ENCODE peak calls at places on chromosomes 4 and X, in seven cellular contexts. One of them, this sample, is unnamed.

GRCh38 chr4:3228881-3229280 is 20.1 kb upstream of the MSANTD1 start:
- DNase-seq in KG1: no peak
- DNase-seq in DMS153: no peak
- DNase-seq in AG04449: no peak
- DNase-seq in head of caudate nucleus: no peak
- DNase-seq in stimulated activated CD4-positive, alpha-beta T cell treated with anti-CD3 and anti-CD28 coated beads, Interleukin-15, amount 100 ng/mL, for 1 hour: no peak
- DNase-seq in NCI-H1436: no peak
- DNase-seq in this sample: no peak

GRCh38 chr4:132180020-132180427 is 969.1 kb upstream of the PCDH10 start:
- DNase-seq in KG1: no peak
- DNase-seq in DMS153: no peak
- DNase-seq in AG04449: peak
- DNase-seq in head of caudate nucleus: no peak
- DNase-seq in stimulated activated CD4-positive, alpha-beta T cell treated with anti-CD3 and anti-CD28 coated beads, Interleukin-15, amount 100 ng/mL, for 1 hour: no peak
- DNase-seq in NCI-H1436: no peak
- DNase-seq in this sample: peak

GRCh38 chrX:135345328-135345645 is 36.0 kb downstream of the ETDC start:
- DNase-seq in KG1: no peak
- DNase-seq in DMS153: peak
- DNase-seq in AG04449: no peak
- DNase-seq in head of caudate nucleus: peak
- DNase-seq in stimulated activated CD4-positive, alpha-beta T cell treated with anti-CD3 and anti-CD28 coated beads, Interleukin-15, amount 100 ng/mL, for 1 hour: no peak
- DNase-seq in NCI-H1436: no peak
- DNase-seq in this sample: peak

GRCh38 chrX:65900850-65901844 is 138.7 kb downstream of the VSIG4 start:
- DNase-seq in KG1: no peak
- DNase-seq in DMS153: no peak
- DNase-seq in AG04449: no peak
- DNase-seq in head of caudate nucleus: no peak
- DNase-seq in stimulated activated CD4-positive, alpha-beta T cell treated with anti-CD3 and anti-CD28 coated beads, Interleukin-15, amount 100 ng/mL, for 1 hour: no peak
- DNase-seq in NCI-H1436: no peak
- DNase-seq in this sample: no peak

GRCh38 chr4:40719008-40719623 is 30.6 kb upstream of the NSUN7 start:
- DNase-seq in KG1: no peak
- DNase-seq in DMS153: peak
- DNase-seq in AG04449: no peak
- DNase-seq in head of caudate nucleus: no peak
- DNase-seq in stimulated activated CD4-positive, alpha-beta T cell treated with anti-CD3 and anti-CD28 coated beads, Interleukin-15, amount 100 ng/mL, for 1 hour: no peak
- DNase-seq in NCI-H1436: peak
- DNase-seq in this sample: peak

GRCh38 chrX:107628662-107629532 is 587 bp downstream of the PRPS1 start:
- DNase-seq in KG1: no peak
- DNase-seq in DMS153: no peak
- DNase-seq in AG04449: no peak
- DNase-seq in head of caudate nucleus: peak
- DNase-seq in stimulated activated CD4-positive, alpha-beta T cell treated with anti-CD3 and anti-CD28 coated beads, Interleukin-15, amount 100 ng/mL, for 1 hour: peak
- DNase-seq in NCI-H1436: peak
- DNase-seq in this sample: peak

GRCh38 chrX:45781901-45782553 is 581.4 kb upstream of the DIPK2B start:
- DNase-seq in KG1: no peak
- DNase-seq in DMS153: no peak
- DNase-seq in AG04449: no peak
- DNase-seq in head of caudate nucleus: no peak
- DNase-seq in stimulated activated CD4-positive, alpha-beta T cell treated with anti-CD3 and anti-CD28 coated beads, Interleukin-15, amount 100 ng/mL, for 1 hour: no peak
- DNase-seq in NCI-H1436: no peak
- DNase-seq in this sample: peak

GRCh38 chrX:120302434-120302833 is 8.8 kb downstream of the TMEM255A start:
- DNase-seq in KG1: peak
- DNase-seq in DMS153: peak
- DNase-seq in AG04449: no peak
- DNase-seq in head of caudate nucleus: no peak
- DNase-seq in stimulated activated CD4-positive, alpha-beta T cell treated with anti-CD3 and anti-CD28 coated beads, Interleukin-15, amount 100 ng/mL, for 1 hour: peak
- DNase-seq in NCI-H1436: no peak
- DNase-seq in this sample: no peak

GRCh38 chr4:113145519-113146291 is 96.3 kb downstream of the ANK2 start:
- DNase-seq in KG1: no peak
- DNase-seq in DMS153: no peak
- DNase-seq in AG04449: no peak
- DNase-seq in head of caudate nucleus: no peak
- DNase-seq in stimulated activated CD4-positive, alpha-beta T cell treated with anti-CD3 and anti-CD28 coated beads, Interleukin-15, amount 100 ng/mL, for 1 hour: no peak
- DNase-seq in NCI-H1436: no peak
- DNase-seq in this sample: no peak

GRCh38 chrX:126137899-126138298 is 28.2 kb downstream of the DCAF12L2 start:
- DNase-seq in KG1: no peak
- DNase-seq in DMS153: no peak
- DNase-seq in AG04449: no peak
- DNase-seq in head of caudate nucleus: no peak
- DNase-seq in stimulated activated CD4-positive, alpha-beta T cell treated with anti-CD3 and anti-CD28 coated beads, Interleukin-15, amount 100 ng/mL, for 1 hour: no peak
- DNase-seq in NCI-H1436: no peak
- DNase-seq in this sample: no peak

GRCh38 chr4:72948080-72948479 is 121.4 kb downstream of the COX18 start:
- DNase-seq in KG1: no peak
- DNase-seq in DMS153: no peak
- DNase-seq in AG04449: no peak
- DNase-seq in head of caudate nucleus: no peak
- DNase-seq in stimulated activated CD4-positive, alpha-beta T cell treated with anti-CD3 and anti-CD28 coated beads, Interleukin-15, amount 100 ng/mL, for 1 hour: no peak
- DNase-seq in NCI-H1436: no peak
- DNase-seq in this sample: no peak

GRCh38 chr4:17577660-17578481 is 873 bp downstream of the LAP3 start:
- DNase-seq in KG1: peak
- DNase-seq in DMS153: no peak
- DNase-seq in AG04449: no peak
- DNase-seq in head of caudate nucleus: peak
- DNase-seq in stimulated activated CD4-positive, alpha-beta T cell treated with anti-CD3 and anti-CD28 coated beads, Interleukin-15, amount 100 ng/mL, for 1 hour: no peak
- DNase-seq in NCI-H1436: no peak
- DNase-seq in this sample: peak

GRCh38 chr4:70356185-70356584 is 4.4 kb upstream of the SMR3A start:
- DNase-seq in KG1: no peak
- DNase-seq in DMS153: no peak
- DNase-seq in AG04449: no peak
- DNase-seq in head of caudate nucleus: no peak
- DNase-seq in stimulated activated CD4-positive, alpha-beta T cell treated with anti-CD3 and anti-CD28 coated beads, Interleukin-15, amount 100 ng/mL, for 1 hour: no peak
- DNase-seq in NCI-H1436: no peak
- DNase-seq in this sample: no peak

This sample was measured in foreskin fibroblast.